ENCODE peak calls at places on chromosomes 13 and 19, in five cellular contexts. Y is IMR-90, J is omental fat pad, P is AG09309, F is tibial artery. X is an unnamed sample.

GRCh38 chr19:50377051-50377441 is 789 bp downstream of the NR1H2 start:
- DNase-seq in Y (no peak), F (peak; percentile 69), J (no peak), P (no peak), X (peak; percentile 47)

GRCh38 chr13:72463561-72463960 is 263.9 kb downstream of the MZT1 start:
- DNase-seq in Y (no peak), F (no peak), P (no peak), J (no peak), X (no peak)

GRCh38 chr13:41058229-41059070 is 2.9 kb upstream of the WBP4 start:
- DNase-seq in F (no peak), P (no peak), Y (peak; percentile 4), J (no peak), X (no peak)

GRCh38 chr13:31835932-31836331 is 96.6 kb downstream of the RXFP2 start:
- DNase-seq in Y (peak; percentile 59), F (no peak), P (peak; percentile 13), J (no peak), X (no peak)

GRCh38 chr19:30071871-30072270 is 129.8 kb downstream of the URI1 start:
- DNase-seq in J (no peak), Y (no peak), P (no peak), F (peak; percentile 31), X (no peak)

GRCh38 chr19:2888739-2889224 is 11.9 kb upstream of the ZNF57 start:
- DNase-seq in P (no peak), Y (no peak), J (no peak), F (peak; percentile 66), X (peak; percentile 22)

GRCh38 chr13:101098873-101099272 is 317.4 kb downstream of the NALCN start:
- DNase-seq in J (no peak), F (no peak), Y (peak; percentile 7), P (no peak), X (no peak)

GRCh38 chr19:40217921-40218890 is at the start of gene TTC9B:
- DNase-seq in J (no peak), P (no peak), Y (no peak), F (no peak), X (peak; percentile 61)

GRCh38 chr19:6066661-6067646 is 43.3 kb downstream of the RFX2 start:
- DNase-seq in F (peak; percentile 95), J (peak; percentile 93), Y (peak; percentile 86), P (peak; percentile 64), X (peak; percentile 14)

GRCh38 chr19:35860818-35861639 is 4.3 kb downstream of the KIRREL2 start:
- DNase-seq in Y (no peak), F (no peak), J (no peak), P (no peak), X (no peak)

GRCh38 chr13:31885994-31886393 is 145.6 kb upstream of the FRY start:
- DNase-seq in F (no peak), Y (peak; percentile 4), J (no peak), P (no peak), X (no peak)

GRCh38 chr13:51768378-51768921 is 35.5 kb downstream of the DHRS12 start:
- DNase-seq in J (no peak), Y (no peak), P (no peak), F (no peak), X (no peak)

GRCh38 chr13:43935878-43936277 is 56.2 kb downstream of the LACC1 start:
- DNase-seq in F (no peak), J (no peak), Y (no peak), P (no peak), X (no peak)

GRCh38 chr19:55658846-55659459 is 4.1 kb downstream of the U2AF2 start:
- DNase-seq in P (no peak), F (no peak), J (no peak), Y (no peak), X (no peak)

GRCh38 chr13:108342369-108343289 is 73.1 kb downstream of the TNFSF13B start:
- DNase-seq in F (no peak), J (no peak), P (no peak), Y (peak; percentile 35), X (no peak)

DNA sequence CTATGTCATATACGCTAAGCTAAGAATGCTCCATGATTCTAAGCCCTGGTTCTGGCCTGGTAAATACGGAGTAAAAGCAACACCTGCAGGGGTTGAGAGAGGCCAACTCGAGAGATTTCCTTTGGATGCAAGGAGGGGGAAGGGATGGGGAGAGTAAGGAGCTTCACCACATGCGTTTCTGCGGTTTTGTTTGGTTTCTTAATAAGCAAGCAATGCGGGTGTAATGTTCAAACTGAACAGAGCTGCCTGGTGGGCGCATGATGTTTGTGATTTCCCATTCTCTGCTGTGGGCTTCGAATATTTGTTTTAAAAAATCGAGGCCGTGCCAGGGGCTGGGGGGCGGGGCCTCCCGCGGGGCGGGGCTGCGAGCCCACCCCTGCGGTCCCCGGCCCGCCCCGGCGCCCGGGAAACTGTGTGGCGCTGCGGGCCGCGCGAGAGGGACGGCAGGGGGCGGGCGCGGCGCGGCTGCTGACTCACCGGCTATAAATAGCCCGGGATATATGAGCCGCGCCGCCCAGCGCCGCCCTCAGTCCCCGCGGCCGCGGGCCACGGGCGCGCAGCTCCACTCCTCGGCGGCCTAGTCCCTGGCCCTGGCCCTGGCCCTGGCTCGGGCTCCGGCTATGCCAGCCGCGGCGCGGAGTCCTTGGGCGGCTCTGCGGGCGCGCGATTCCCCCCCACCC is 5.1 kb downstream of the BBC3 start:
- DNase-seq in J (peak; percentile 58), P (no peak), Y (peak; percentile 84), F (peak; percentile 93), X (peak; percentile 95)
- TF ChIP-seq CTCF in J (no peak), P (no peak), Y (peak; percentile 39), F (peak; percentile 55), X (peak; percentile 26)

DNA sequence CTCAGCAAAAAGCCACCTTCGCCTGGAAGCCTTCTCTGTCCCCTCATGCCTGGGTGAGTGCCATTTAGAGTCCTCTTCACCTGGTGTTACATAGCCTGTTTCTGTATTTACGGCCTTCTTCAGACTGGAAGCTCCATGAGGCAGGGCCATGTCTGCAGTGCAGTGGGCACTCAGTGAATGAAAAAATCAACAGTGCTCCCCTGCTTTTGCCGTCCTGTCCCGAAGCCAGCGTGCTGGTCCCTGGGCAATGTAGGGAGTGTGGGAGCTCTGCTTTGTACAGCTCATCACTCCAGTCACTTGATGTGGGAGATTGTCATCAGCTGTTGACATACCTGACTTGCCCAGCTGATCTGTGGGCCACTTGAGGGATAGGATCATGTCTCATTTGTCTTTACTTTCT is 129.0 kb upstream of the TSHZ3 start:
- DNase-seq in J (no peak), F (no peak), Y (no peak), P (no peak), X (no peak)
- TF ChIP-seq CTCF in J (no peak), F (no peak), Y (no peak), P (no peak), X (no peak)

GRCh38 chr13:30681489-30682242 is 53.7 kb upstream of the ALOX5AP start:
- DNase-seq in F (no peak), J (no peak), Y (peak; percentile 80), P (peak; percentile 68), X (no peak)

GRCh38 chr13:30671271-30671815 is 53.6 kb downstream of the USPL1 start:
- DNase-seq in Y (no peak), F (no peak), P (no peak), J (no peak), X (no peak)

GRCh38 chr13:30679483-30680330 is 55.6 kb upstream of the ALOX5AP start:
- DNase-seq in F (no peak), P (no peak), J (no peak), Y (peak; percentile 41), X (no peak)

GRCh38 chr13:30673669-30674521 is 56.2 kb downstream of the USPL1 start:
- DNase-seq in F (peak; percentile 96), P (peak; percentile 62), Y (peak; percentile 89), J (peak; percentile 83), X (peak; percentile 95)

DNA sequence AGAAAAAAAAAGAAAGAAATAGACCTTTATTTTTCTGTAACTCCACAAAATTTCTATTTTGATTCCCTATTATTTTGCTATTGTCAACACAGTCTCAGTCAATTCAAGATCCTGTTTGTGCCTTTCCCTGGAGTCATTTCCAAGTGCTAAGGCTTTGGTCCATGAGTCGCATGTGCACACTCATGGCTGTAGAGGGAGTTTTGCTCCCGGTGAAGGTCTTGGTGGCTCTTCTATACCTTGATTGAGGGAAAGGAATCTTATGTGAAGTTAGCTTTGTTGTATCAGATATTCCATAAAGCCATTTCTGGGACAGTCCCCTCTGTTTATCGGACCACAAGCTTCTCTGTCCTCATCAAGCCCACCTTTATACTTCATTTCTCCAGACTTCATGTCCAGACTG is 58.7 kb upstream of the ALOX5AP start:
- DNase-seq in P (no peak), F (no peak), Y (peak; percentile 47), J (no peak), X (no peak)
- TF ChIP-seq CTCF in P (peak; percentile 54), F (peak; percentile 19), Y (peak; percentile 36), J (no peak), X (no peak)

GRCh38 chr19:7292950-7293794 is 1.0 kb downstream of the INSR start:
- DNase-seq in F (peak; percentile 80), J (no peak), P (no peak), Y (no peak), X (peak; percentile 16)

GRCh38 chr19:7292352-7292949 is 1.8 kb downstream of the INSR start:
- DNase-seq in J (no peak), Y (no peak), F (no peak), P (no peak), X (no peak)

GRCh38 chr19:7293795-7294570 is at the start of gene INSR:
- DNase-seq in J (peak; percentile 59), Y (peak; percentile 84), F (peak; percentile 97), P (peak; percentile 46), X (no peak)

GRCh38 chr19:7295912-7296486 is 1.8 kb upstream of the INSR start:
- DNase-seq in Y (no peak), J (no peak), F (no peak), P (no peak), X (no peak)

GRCh38 chr19:7294571-7295212 is 478 bp upstream of the INSR start:
- DNase-seq in Y (peak; percentile 16), P (no peak), F (peak; percentile 92), J (no peak), X (no peak)
- TF ChIP-seq CTCF in Y (peak; percentile 22), P (no peak), F (peak; percentile 59), J (no peak), X (no peak)

GRCh38 chr13:22761709-22762108 is 419.1 kb upstream of the SGCG start:
- DNase-seq in P (no peak), J (no peak), Y (no peak), F (no peak), X (no peak)

GRCh38 chr13:22758245-22758644 is 422.5 kb upstream of the SGCG start:
- DNase-seq in P (no peak), J (no peak), Y (no peak), F (no peak), X (no peak)

DNA sequence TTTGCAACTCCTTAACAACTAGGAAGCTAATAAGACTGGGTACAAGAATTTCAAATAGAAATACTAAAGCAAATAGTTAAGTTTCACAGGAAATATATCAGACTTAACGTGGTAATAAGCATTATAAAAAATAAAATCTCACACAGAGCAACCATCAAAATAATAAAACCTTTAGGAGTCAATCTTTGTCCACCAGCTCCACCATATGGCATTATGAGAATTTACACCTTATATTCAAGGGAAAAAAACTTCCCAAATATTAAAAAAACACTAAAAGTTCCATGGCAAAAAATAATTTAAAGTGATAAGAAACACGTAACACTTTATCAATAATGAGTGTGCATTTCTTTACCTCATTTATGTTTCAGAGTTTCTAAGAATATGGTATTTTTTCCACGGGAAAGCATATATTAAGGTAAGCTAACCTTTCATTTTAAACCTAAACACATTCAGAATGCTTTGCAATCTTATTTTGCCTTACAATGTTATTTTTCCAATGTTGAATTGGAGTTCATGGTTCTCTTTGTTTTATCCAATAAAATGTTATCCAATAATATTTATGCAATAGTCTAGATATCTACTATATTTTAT is 423.2 kb upstream of the SGCG start:
- DNase-seq in J (no peak), Y (peak; percentile 7), F (no peak), P (no peak), X (no peak)
- TF ChIP-seq CTCF in J (no peak), Y (peak; percentile 53), F (peak; percentile 44), P (no peak), X (no peak)

X was measured in natural killer cell.